ENCODE peak calls at places on chromosome 20, in seven cellular contexts. One of them, this sample, is unnamed.

GRCh38 chr20:38217791-38218565 is 42.6 kb downstream of the KIAA1755 start:
- DNase-seq in pancreas: no peak
- DNase-seq in spleen: peak; percentile 20
- DNase-seq in astrocyte: peak; percentile 94
- DNase-seq in left lung: no peak
- DNase-seq in gastrocnemius medialis: peak; percentile 0
- DNase-seq in colonic mucosa: no peak
- DNase-seq in this sample: peak; percentile 95

GRCh38 chr20:45041464-45042337 is 59.2 kb downstream of the KCNS1 start:
- DNase-seq in pancreas: no peak
- DNase-seq in spleen: no peak
- DNase-seq in astrocyte: peak; percentile 52
- DNase-seq in left lung: no peak
- DNase-seq in gastrocnemius medialis: no peak
- DNase-seq in colonic mucosa: peak; percentile 25
- DNase-seq in this sample: peak; percentile 50

GRCh38 chr20:11676618-11677289 is 240.9 kb upstream of the BTBD3 start:
- DNase-seq in pancreas: peak; percentile 71
- DNase-seq in spleen: no peak
- DNase-seq in astrocyte: peak; percentile 6
- DNase-seq in left lung: no peak
- DNase-seq in gastrocnemius medialis: no peak
- DNase-seq in colonic mucosa: peak; percentile 50
- DNase-seq in this sample: peak; percentile 62

GRCh38 chr20:4559106-4559505 is 162.6 kb upstream of the PRND start:
- DNase-seq in pancreas: no peak
- DNase-seq in spleen: no peak
- DNase-seq in astrocyte: no peak
- DNase-seq in left lung: no peak
- DNase-seq in gastrocnemius medialis: no peak
- DNase-seq in colonic mucosa: no peak
- DNase-seq in this sample: no peak

GRCh38 chr20:32440758-32441078 is 82.6 kb downstream of the ASXL1 start:
- DNase-seq in pancreas: no peak
- DNase-seq in spleen: no peak
- DNase-seq in astrocyte: no peak
- DNase-seq in left lung: no peak
- DNase-seq in gastrocnemius medialis: no peak
- DNase-seq in colonic mucosa: no peak
- DNase-seq in this sample: no peak

GRCh38 chr20:33812673-33813462 is 1.7 kb downstream of the CHMP4B start:
- DNase-seq in pancreas: no peak
- DNase-seq in spleen: no peak
- DNase-seq in astrocyte: no peak
- DNase-seq in left lung: no peak
- DNase-seq in gastrocnemius medialis: no peak
- DNase-seq in colonic mucosa: peak; percentile 67
- DNase-seq in this sample: no peak

GRCh38 chr20:43744121-43744520 is 17.3 kb upstream of the GTSF1L start:
- DNase-seq in pancreas: no peak
- DNase-seq in spleen: no peak
- DNase-seq in astrocyte: no peak
- DNase-seq in left lung: no peak
- DNase-seq in gastrocnemius medialis: no peak
- DNase-seq in colonic mucosa: no peak
- DNase-seq in this sample: no peak

GRCh38 chr20:47493175-47493953 is 8.3 kb upstream of the NCOA3 start:
- DNase-seq in pancreas: peak; percentile 91
- DNase-seq in spleen: peak; percentile 84
- DNase-seq in astrocyte: peak; percentile 63
- DNase-seq in left lung: no peak
- DNase-seq in gastrocnemius medialis: peak; percentile 93
- DNase-seq in colonic mucosa: peak; percentile 94
- DNase-seq in this sample: peak; percentile 83

GRCh38 chr20:45629496-45630100 is at the start of gene WFDC10A:
- DNase-seq in pancreas: peak; percentile 30
- DNase-seq in spleen: no peak
- DNase-seq in astrocyte: peak; percentile 29
- DNase-seq in left lung: no peak
- DNase-seq in gastrocnemius medialis: no peak
- DNase-seq in colonic mucosa: peak; percentile 54
- DNase-seq in this sample: peak; percentile 44

GRCh38 chr20:49821850-49822249 is 9.2 kb downstream of the SLC9A8 start:
- DNase-seq in pancreas: no peak
- DNase-seq in spleen: no peak
- DNase-seq in astrocyte: peak; percentile 72
- DNase-seq in left lung: no peak
- DNase-seq in gastrocnemius medialis: peak; percentile 35
- DNase-seq in colonic mucosa: no peak
- DNase-seq in this sample: peak; percentile 84

GRCh38 chr20:25226433-25227316 is 21.2 kb upstream of the PYGB start:
- DNase-seq in pancreas: peak; percentile 66
- DNase-seq in spleen: peak; percentile 69
- DNase-seq in astrocyte: no peak
- DNase-seq in left lung: no peak
- DNase-seq in gastrocnemius medialis: peak; percentile 33
- DNase-seq in colonic mucosa: no peak
- DNase-seq in this sample: peak; percentile 14

GRCh38 chr20:43825635-43826034 is 89.0 kb upstream of the TOX2 start:
- DNase-seq in pancreas: no peak
- DNase-seq in spleen: no peak
- DNase-seq in astrocyte: no peak
- DNase-seq in left lung: no peak
- DNase-seq in gastrocnemius medialis: no peak
- DNase-seq in colonic mucosa: no peak
- DNase-seq in this sample: no peak

GRCh38 chr20:6663751-6664388 is 103.6 kb upstream of the BMP2 start:
- DNase-seq in pancreas: no peak
- DNase-seq in spleen: no peak
- DNase-seq in astrocyte: peak; percentile 23
- DNase-seq in left lung: no peak
- DNase-seq in gastrocnemius medialis: no peak
- DNase-seq in colonic mucosa: peak; percentile 84
- DNase-seq in this sample: no peak

GRCh38 chr20:47358052-47358671 is 1.7 kb upstream of the ZMYND8 start:
- DNase-seq in pancreas: no peak
- DNase-seq in spleen: no peak
- DNase-seq in astrocyte: no peak
- DNase-seq in left lung: no peak
- DNase-seq in gastrocnemius medialis: no peak
- DNase-seq in colonic mucosa: no peak
- DNase-seq in this sample: no peak

GRCh38 chr20:9940329-9940728 is 94.5 kb upstream of the ANKEF1 start:
- DNase-seq in pancreas: no peak
- DNase-seq in spleen: no peak
- DNase-seq in astrocyte: no peak
- DNase-seq in left lung: no peak
- DNase-seq in gastrocnemius medialis: no peak
- DNase-seq in colonic mucosa: no peak
- DNase-seq in this sample: no peak

GRCh38 chr20:34515484-34516037 is 661 bp upstream of the DYNLRB1 start:
- DNase-seq in pancreas: peak; percentile 68
- DNase-seq in spleen: peak; percentile 90
- DNase-seq in astrocyte: peak; percentile 42
- DNase-seq in left lung: peak; percentile 81
- DNase-seq in gastrocnemius medialis: peak; percentile 38
- DNase-seq in colonic mucosa: peak; percentile 83
- DNase-seq in this sample: no peak

GRCh38 chr20:57043669-57044268 is 222.7 kb downstream of the BMP7 start:
- DNase-seq in pancreas: no peak
- DNase-seq in spleen: no peak
- DNase-seq in astrocyte: no peak
- DNase-seq in left lung: no peak
- DNase-seq in gastrocnemius medialis: no peak
- DNase-seq in colonic mucosa: no peak
- DNase-seq in this sample: no peak

GRCh38 chr20:34143951-34144350 is 31.9 kb upstream of the EIF2S2 start:
- DNase-seq in pancreas: no peak
- DNase-seq in spleen: no peak
- DNase-seq in astrocyte: peak; percentile 12
- DNase-seq in left lung: no peak
- DNase-seq in gastrocnemius medialis: no peak
- DNase-seq in colonic mucosa: no peak
- DNase-seq in this sample: peak; percentile 4

GRCh38 chr20:50020283-50020682 is 37.5 kb downstream of the SNAI1 start:
- DNase-seq in pancreas: no peak
- DNase-seq in spleen: no peak
- DNase-seq in astrocyte: peak; percentile 39
- DNase-seq in left lung: no peak
- DNase-seq in gastrocnemius medialis: no peak
- DNase-seq in colonic mucosa: no peak
- DNase-seq in this sample: no peak

GRCh38 chr20:48338717-48339116 is 489.1 kb downstream of the PREX1 start:
- DNase-seq in pancreas: no peak
- DNase-seq in spleen: no peak
- DNase-seq in astrocyte: peak; percentile 97
- DNase-seq in left lung: no peak
- DNase-seq in gastrocnemius medialis: no peak
- DNase-seq in colonic mucosa: no peak
- DNase-seq in this sample: peak; percentile 79

GRCh38 chr20:37521091-37521771 is at the start of gene NNAT:
- DNase-seq in pancreas: no peak
- DNase-seq in spleen: no peak
- DNase-seq in astrocyte: no peak
- DNase-seq in left lung: no peak
- DNase-seq in gastrocnemius medialis: no peak
- DNase-seq in colonic mucosa: no peak
- DNase-seq in this sample: no peak

GRCh38 chr20:31998246-31998645 is 12.0 kb upstream of the CCM2L start:
- DNase-seq in pancreas: no peak
- DNase-seq in spleen: no peak
- DNase-seq in astrocyte: no peak
- DNase-seq in left lung: no peak
- DNase-seq in gastrocnemius medialis: no peak
- DNase-seq in colonic mucosa: no peak
- DNase-seq in this sample: no peak

GRCh38 chr20:48574383-48574782 is 253.4 kb downstream of the PREX1 start:
- DNase-seq in pancreas: no peak
- DNase-seq in spleen: no peak
- DNase-seq in astrocyte: no peak
- DNase-seq in left lung: no peak
- DNase-seq in gastrocnemius medialis: no peak
- DNase-seq in colonic mucosa: no peak
- DNase-seq in this sample: peak; percentile 15

GRCh38 chr20:61436674-61437279 is 184.7 kb downstream of the CDH4 start:
- DNase-seq in pancreas: no peak
- DNase-seq in spleen: no peak
- DNase-seq in astrocyte: peak; percentile 96
- DNase-seq in left lung: no peak
- DNase-seq in gastrocnemius medialis: no peak
- DNase-seq in colonic mucosa: no peak
- DNase-seq in this sample: peak; percentile 73

GRCh38 chr20:61436268-61436667 is 184.2 kb downstream of the CDH4 start:
- DNase-seq in pancreas: no peak
- DNase-seq in spleen: no peak
- DNase-seq in astrocyte: peak; percentile 83
- DNase-seq in left lung: no peak
- DNase-seq in gastrocnemius medialis: no peak
- DNase-seq in colonic mucosa: no peak
- DNase-seq in this sample: peak; percentile 79

GRCh38 chr20:61435823-61436220 is 183.8 kb downstream of the CDH4 start:
- DNase-seq in pancreas: no peak
- DNase-seq in spleen: no peak
- DNase-seq in astrocyte: no peak
- DNase-seq in left lung: no peak
- DNase-seq in gastrocnemius medialis: no peak
- DNase-seq in colonic mucosa: no peak
- DNase-seq in this sample: no peak

GRCh38 chr20:61434361-61434781 is 182.3 kb downstream of the CDH4 start:
- DNase-seq in pancreas: no peak
- DNase-seq in spleen: no peak
- DNase-seq in astrocyte: no peak
- DNase-seq in left lung: no peak
- DNase-seq in gastrocnemius medialis: no peak
- DNase-seq in colonic mucosa: no peak
- DNase-seq in this sample: peak; percentile 8

GRCh38 chr20:61435184-61435822 is 183.2 kb downstream of the CDH4 start:
- DNase-seq in pancreas: no peak
- DNase-seq in spleen: no peak
- DNase-seq in astrocyte: no peak
- DNase-seq in left lung: no peak
- DNase-seq in gastrocnemius medialis: no peak
- DNase-seq in colonic mucosa: no peak
- DNase-seq in this sample: no peak
- H3K4me3 ChIP-seq in pancreas: no peak overlapping the region
- H3K4me3 ChIP-seq in spleen: no peak overlapping the region
- H3K4me3 ChIP-seq in astrocyte: no peak overlapping the region
- H3K4me3 ChIP-seq in left lung: no peak overlapping the region
- H3K4me3 ChIP-seq in gastrocnemius medialis: no peak overlapping the region
- H3K4me3 ChIP-seq in colonic mucosa: no peak overlapping the region
- H3K4me3 ChIP-seq in this sample: no peak overlapping the region

DNA sequence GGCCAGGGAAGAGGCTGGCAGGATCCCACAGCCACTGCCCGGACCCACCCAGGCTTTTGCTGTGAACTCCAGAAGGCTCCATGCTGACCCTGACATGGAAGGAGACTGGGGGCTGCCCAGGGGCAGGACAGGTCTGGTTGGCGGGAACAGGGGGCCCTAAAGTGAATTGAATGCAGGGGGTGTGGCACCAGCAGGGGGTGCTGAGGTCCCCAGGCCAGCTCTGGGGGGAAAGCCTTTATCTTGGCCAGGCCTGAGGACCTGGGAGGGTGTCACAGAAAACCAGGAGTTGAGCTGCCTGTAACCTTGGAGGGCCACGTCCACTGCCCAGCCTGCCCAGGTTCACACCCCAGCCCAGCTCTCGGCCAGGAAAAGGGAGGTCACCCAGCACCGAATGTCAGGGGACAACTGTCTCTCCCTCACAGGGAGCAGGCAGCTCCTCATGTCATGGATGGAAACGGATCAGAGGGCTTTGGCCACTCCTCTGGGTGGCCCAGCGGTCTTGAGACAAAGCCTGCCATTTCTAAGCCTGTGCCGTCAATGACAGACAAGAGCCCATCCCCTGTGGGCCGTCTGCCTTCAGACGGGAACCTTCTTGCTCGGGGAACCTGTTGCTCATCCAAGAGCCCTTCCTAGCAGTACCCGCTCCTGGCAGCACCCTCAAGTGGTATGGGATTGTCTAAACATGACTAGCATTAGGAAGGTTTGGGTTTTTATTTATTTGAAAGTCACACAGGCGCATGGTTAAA is 2.9 kb upstream of the YTHDF1 start:
- DNase-seq in pancreas: no peak
- DNase-seq in spleen: no peak
- DNase-seq in astrocyte: no peak
- DNase-seq in left lung: no peak
- DNase-seq in gastrocnemius medialis: no peak
- DNase-seq in colonic mucosa: no peak
- DNase-seq in this sample: no peak
- TF ChIP-seq CTCF in pancreas: no peak
- TF ChIP-seq CTCF in spleen: no peak
- TF ChIP-seq CTCF in astrocyte: no peak
- TF ChIP-seq CTCF in left lung: no peak
- TF ChIP-seq CTCF in gastrocnemius medialis: no peak
- TF ChIP-seq CTCF in colonic mucosa: no peak
- TF ChIP-seq CTCF in this sample: no peak

GRCh38 chr20:53752971-53753879 is 159.6 kb upstream of the ZNF217 start:
- DNase-seq in pancreas: no peak
- DNase-seq in spleen: no peak
- DNase-seq in astrocyte: peak; percentile 78
- DNase-seq in left lung: no peak
- DNase-seq in gastrocnemius medialis: no peak
- DNase-seq in colonic mucosa: no peak
- DNase-seq in this sample: no peak
- H3K4me3 ChIP-seq in pancreas: no peak overlapping the region
- H3K4me3 ChIP-seq in spleen: no peak overlapping the region
- H3K4me3 ChIP-seq in astrocyte: peak overlapping the region; percentile 34
- H3K4me3 ChIP-seq in left lung: no peak overlapping the region
- H3K4me3 ChIP-seq in gastrocnemius medialis: no peak overlapping the region
- H3K4me3 ChIP-seq in colonic mucosa: no peak overlapping the region
- H3K4me3 ChIP-seq in this sample: no peak overlapping the region

GRCh38 chr20:21705466-21706344 is at the start of gene PAX1:
- DNase-seq in pancreas: no peak
- DNase-seq in spleen: peak; percentile 59
- DNase-seq in astrocyte: no peak
- DNase-seq in left lung: peak; percentile 68
- DNase-seq in gastrocnemius medialis: no peak
- DNase-seq in colonic mucosa: no peak
- DNase-seq in this sample: no peak
- TF ChIP-seq CTCF in pancreas: no peak
- TF ChIP-seq CTCF in spleen: no peak
- TF ChIP-seq CTCF in astrocyte: no peak
- TF ChIP-seq CTCF in left lung: no peak
- TF ChIP-seq CTCF in gastrocnemius medialis: no peak
- TF ChIP-seq CTCF in colonic mucosa: no peak
- TF ChIP-seq CTCF in this sample: no peak

This sample was measured in AG10803.